ENCODE peak calls at places on chromosomes 5 and 9, in seven cellular contexts. C is HCT116, J is astrocyte, H is PC-9, W is mesendoderm, Y is H1, Q is IMR-90. F is an unnamed sample.

GRCh38 chr5:59249726-59250125 is 643.8 kb downstream of the PDE4D start:
- DNase-seq in C (no peak), J (no peak), H (no peak), W (no peak), Y (no peak), Q (no peak), F (no peak)

GRCh38 chr5:180208435-180209081 is 453 bp downstream of the RASGEF1C start:
- DNase-seq in C (no peak), J (no peak), H (peak; percentile 18), W (peak; percentile 14), Y (peak; percentile 67), Q (no peak), F (peak; percentile 88)

GRCh38 chr5:57442080-57442839 is 40.4 kb downstream of the ACTBL2 start:
- DNase-seq in C (no peak), J (peak; percentile 95), H (no peak), W (no peak), Y (no peak), Q (peak; percentile 95), F (no peak)

GRCh38 chr5:160133918-160134304 is 14.7 kb upstream of the PWWP2A start:
- DNase-seq in C (no peak), J (no peak), H (no peak), W (peak; percentile 16), Y (no peak), Q (no peak), F (no peak)

GRCh38 chr5:42929871-42930270 is 110.2 kb downstream of the ANXA2R start:
- DNase-seq in C (no peak), J (no peak), H (no peak), W (no peak), Y (no peak), Q (peak; percentile 52), F (no peak)

GRCh38 chr5:167671176-167671575 is 620.3 kb upstream of the WWC1 start:
- DNase-seq in C (no peak), J (peak; percentile 61), H (no peak), W (no peak), Y (no peak), Q (peak; percentile 71), F (no peak)

GRCh38 chr9:118896356-118897000 is 472.8 kb downstream of the BRINP1 start:
- DNase-seq in C (no peak), J (peak; percentile 10), H (no peak), W (no peak), Y (no peak), Q (no peak), F (peak; percentile 33)

GRCh38 chr5:95861221-95861857 is 38.8 kb upstream of the GLRX start:
- DNase-seq in C (peak; percentile 24), J (peak; percentile 97), H (peak; percentile 71), W (no peak), Y (no peak), Q (peak; percentile 100), F (no peak)

GRCh38 chr5:79974896-79975295 is 16.2 kb downstream of the MTX3 start:
- DNase-seq in C (peak; percentile 40), J (peak; percentile 72), H (peak; percentile 41), W (peak; percentile 80), Y (no peak), Q (peak; percentile 77), F (no peak)

GRCh38 chr9:109409998-109410397 is 88.1 kb downstream of the PTPN3 start:
- DNase-seq in C (no peak), J (no peak), H (no peak), W (peak; percentile 86), Y (peak; percentile 79), Q (no peak), F (peak; percentile 27)

DNA sequence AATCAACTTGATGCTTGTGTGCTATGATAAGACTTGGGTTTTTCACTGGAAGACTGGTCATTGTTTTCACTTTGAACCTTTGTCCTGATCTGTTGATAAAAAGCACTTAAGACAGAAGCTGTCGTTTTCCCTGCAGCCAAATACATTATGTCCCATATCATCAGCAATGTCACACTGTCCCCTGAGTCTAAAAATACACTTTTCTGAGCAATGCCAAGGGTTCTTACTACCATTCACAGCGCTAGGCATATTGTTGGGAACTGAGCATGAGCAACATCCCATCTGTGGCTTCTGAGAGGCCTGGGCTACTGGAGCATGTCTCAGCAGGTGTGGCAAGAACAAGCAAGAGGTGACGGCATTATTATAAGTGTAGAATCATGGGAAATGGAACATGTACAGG is 81.8 kb downstream of the SEMA6A start:
- DNase-seq in C (no peak), J (no peak), H (no peak), W (peak; percentile 56), Y (no peak), Q (no peak), F (peak; percentile 46)
- H3K4me2 ChIP-seq in C (no peak overlapping the region), J (no peak overlapping the region), H (no peak overlapping the region), W (peak overlapping the region; percentile 9), Y (no peak overlapping the region), Q (no peak overlapping the region), F (no peak overlapping the region)

GRCh38 chr9:13430717-13431116 is 151.2 kb upstream of the MPDZ start:
- DNase-seq in C (no peak), J (no peak), H (no peak), W (no peak), Y (no peak), Q (no peak), F (no peak)
- H3K4me2 ChIP-seq in C (no peak overlapping the region), J (peak overlapping the region; percentile 23), H (no peak overlapping the region), W (no peak overlapping the region), Y (no peak overlapping the region), Q (no peak overlapping the region), F (no peak overlapping the region)

GRCh38 chr5:157132302-157132612 is 10.4 kb downstream of the MED7 start:
- DNase-seq in C (no peak), J (no peak), H (no peak), W (no peak), Y (no peak), Q (no peak), F (no peak)
- H3K4me2 ChIP-seq in C (no peak overlapping the region), J (no peak overlapping the region), H (peak overlapping the region; percentile 74), W (no peak overlapping the region), Y (no peak overlapping the region), Q (no peak overlapping the region), F (no peak overlapping the region)

GRCh38 chr5:64532657-64533056 is 26.8 kb downstream of the RGS7BP start:
- DNase-seq in C (no peak), J (no peak), H (no peak), W (peak; percentile 3), Y (no peak), Q (no peak), F (no peak)
- H3K4me2 ChIP-seq in C (no peak overlapping the region), J (no peak overlapping the region), H (no peak overlapping the region), W (no peak overlapping the region), Y (no peak overlapping the region), Q (no peak overlapping the region), F (no peak overlapping the region)

GRCh38 chr9:7976856-7977255 is 177.3 kb upstream of the DMAC1 start:
- DNase-seq in C (no peak), J (no peak), H (no peak), W (no peak), Y (no peak), Q (no peak), F (no peak)

GRCh38 chr9:7980691-7981289 is 181.2 kb upstream of the DMAC1 start:
- DNase-seq in C (no peak), J (no peak), H (no peak), W (peak; percentile 90), Y (no peak), Q (no peak), F (no peak)

GRCh38 chr9:7977586-7977985 is 178.0 kb upstream of the DMAC1 start:
- DNase-seq in C (no peak), J (no peak), H (no peak), W (peak; percentile 62), Y (no peak), Q (no peak), F (no peak)

GRCh38 chr9:7982907-7983306 is 183.3 kb upstream of the DMAC1 start:
- DNase-seq in C (no peak), J (no peak), H (no peak), W (no peak), Y (no peak), Q (no peak), F (no peak)

DNA sequence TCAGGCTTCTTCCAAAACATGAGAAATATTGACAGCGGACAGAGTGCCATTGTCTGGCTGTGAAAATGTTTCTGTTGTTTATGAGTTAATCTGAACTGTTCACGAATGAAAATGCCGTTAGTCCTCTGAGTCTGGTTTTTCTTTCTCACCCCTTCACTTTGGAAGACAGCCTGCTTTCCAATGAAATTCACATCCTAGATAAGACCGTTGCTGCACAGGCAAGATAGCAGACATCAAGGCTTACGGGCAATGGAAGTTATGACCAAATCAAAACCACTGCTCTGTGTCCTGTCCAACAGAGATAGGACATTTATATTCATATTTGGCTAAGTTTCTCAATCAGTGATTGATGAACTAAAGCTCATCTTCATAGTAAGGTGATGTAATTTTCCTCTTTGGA is 180.0 kb upstream of the DMAC1 start:
- DNase-seq in C (no peak), J (no peak), H (no peak), W (no peak), Y (no peak), Q (no peak), F (peak; percentile 8)
- H3K4me2 ChIP-seq in C (no peak overlapping the region), J (no peak overlapping the region), H (no peak overlapping the region), W (no peak overlapping the region), Y (no peak overlapping the region), Q (no peak overlapping the region), F (no peak overlapping the region)

GRCh38 chr5:17269201-17269600 is 51.8 kb downstream of the BASP1 start:
- DNase-seq in C (no peak), J (no peak), H (no peak), W (no peak), Y (no peak), Q (no peak), F (no peak)
- H3K4me2 ChIP-seq in C (no peak overlapping the region), J (no peak overlapping the region), H (no peak overlapping the region), W (no peak overlapping the region), Y (no peak overlapping the region), Q (no peak overlapping the region), F (no peak overlapping the region)

DNA sequence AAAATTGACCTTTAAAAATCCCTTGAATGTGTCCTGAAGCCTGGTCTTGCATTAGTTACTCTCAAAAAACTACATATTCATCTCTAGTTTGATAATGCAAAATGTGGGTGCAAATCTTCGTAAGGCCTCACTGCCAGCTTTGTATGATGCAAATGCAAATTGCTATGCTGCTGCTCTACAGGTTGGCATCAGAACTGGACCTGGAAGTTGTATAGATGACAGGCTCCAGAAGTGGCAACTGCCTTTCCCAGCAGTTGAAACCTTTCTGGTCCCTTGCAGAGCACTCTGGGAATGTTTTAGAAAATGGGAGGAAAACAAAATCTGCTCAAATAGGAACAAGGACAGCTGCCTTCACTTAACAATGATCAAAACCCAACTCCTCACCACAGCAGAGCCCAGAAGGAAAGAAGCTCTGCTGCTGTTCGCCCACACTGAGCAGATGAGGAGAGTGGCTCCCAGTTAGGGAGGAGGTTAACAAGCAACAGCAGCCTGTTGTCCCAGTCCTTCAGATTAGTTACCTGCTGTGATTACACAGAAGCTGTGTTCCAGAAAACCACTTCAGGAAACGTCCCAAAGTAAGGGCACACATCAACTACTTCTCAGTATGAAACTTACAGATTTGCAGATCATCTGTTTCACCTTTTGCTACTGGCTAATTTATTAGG is 93.5 kb downstream of the PLPP1 start:
- DNase-seq in C (no peak), J (no peak), H (no peak), W (peak; percentile 43), Y (no peak), Q (no peak), F (no peak)
- H3K4me2 ChIP-seq in C (no peak overlapping the region), J (no peak overlapping the region), H (no peak overlapping the region), W (no peak overlapping the region), Y (peak overlapping the region; percentile 25), Q (no peak overlapping the region), F (no peak overlapping the region)

F was measured in SK-N-SH.